ENCODE peak calls at places on chromosomes 11 and 22, in eight cellular contexts. Q is lung, K is cardiac muscle cell, H is neural crest cell, M is stomach, V is breast epithelium, W is transverse colon, U is fibroblast of mammary gland. A is an unnamed sample.

GRCh38 chr22:29128891-29129643 is 56.2 kb downstream of the KREMEN1 start:
- DNase-seq in Q (no peak), K (no peak), H (no peak), M (no peak), V (no peak), W (no peak), U (peak), A (no peak)

GRCh38 chr11:72421351-72421750 is 13.0 kb downstream of the CLPB start:
- DNase-seq in Q (no peak), K (no peak), H (no peak), M (no peak), V (no peak), W (no peak), U (no peak), A (no peak)

GRCh38 chr22:45587638-45588481 is 83.8 kb upstream of the ATXN10 start:
- DNase-seq in Q (no peak), K (no peak), H (no peak), M (no peak), V (no peak), W (no peak), U (peak), A (no peak)

GRCh38 chr11:28383471-28383870 is 275.3 kb downstream of the METTL15 start:
- DNase-seq in Q (no peak), K (no peak), H (no peak), M (no peak), V (no peak), W (no peak), U (peak), A (no peak)

GRCh38 chr11:68146010-68146540 is 24.9 kb upstream of the CHKA start:
- DNase-seq in Q (peak), K (no peak), H (no peak), M (peak), V (peak), W (peak), U (no peak), A (no peak)

GRCh38 chr22:23072911-23073491 is 2.7 kb downstream of the GNAZ start:
- DNase-seq in Q (no peak), K (no peak), H (no peak), M (no peak), V (no peak), W (no peak), U (no peak), A (no peak)

GRCh38 chr11:10666976-10667892 is 26.3 kb downstream of the IRAG1 start:
- DNase-seq in Q (no peak), K (no peak), H (no peak), M (no peak), V (no peak), W (no peak), U (no peak), A (no peak)

GRCh38 chr22:38203090-38203810 is 1.5 kb downstream of the MAFF start:
- DNase-seq in Q (peak), K (peak), H (no peak), M (peak), V (peak), W (peak), U (no peak), A (no peak)

GRCh38 chr11:31757245-31757835 is 53.8 kb downstream of the PAX6 start:
- DNase-seq in Q (no peak), K (peak), H (no peak), M (no peak), V (no peak), W (no peak), U (peak), A (no peak)

GRCh38 chr11:75445315-75445953 is 12.4 kb upstream of the KLHL35 start:
- DNase-seq in Q (peak), K (peak), H (peak), M (peak), V (peak), W (peak), U (peak), A (peak)

GRCh38 chr11:59173080-59173963 is 1.4 kb downstream of the DTX4 start:
- DNase-seq in Q (no peak), K (peak), H (peak), M (peak), V (no peak), W (peak), U (no peak), A (no peak)

GRCh38 chr22:45597460-45598192 is 74.0 kb upstream of the ATXN10 start:
- DNase-seq in Q (no peak), K (peak), H (no peak), M (peak), V (no peak), W (no peak), U (no peak), A (no peak)

GRCh38 chr11:30984827-30985226 is 384.7 kb downstream of the DCDC1 start:
- DNase-seq in Q (no peak), K (no peak), H (no peak), M (no peak), V (no peak), W (no peak), U (peak), A (no peak)

GRCh38 chr11:129739339-129739738 is 76.3 kb upstream of the TMEM45B start:
- DNase-seq in Q (no peak), K (no peak), H (no peak), M (no peak), V (no peak), W (no peak), U (no peak), A (no peak)

GRCh38 chr22:17773606-17774205 is 563 bp downstream of the BID start:
- DNase-seq in Q (no peak), K (peak), H (peak), M (peak), V (no peak), W (peak), U (peak), A (peak)

DNA sequence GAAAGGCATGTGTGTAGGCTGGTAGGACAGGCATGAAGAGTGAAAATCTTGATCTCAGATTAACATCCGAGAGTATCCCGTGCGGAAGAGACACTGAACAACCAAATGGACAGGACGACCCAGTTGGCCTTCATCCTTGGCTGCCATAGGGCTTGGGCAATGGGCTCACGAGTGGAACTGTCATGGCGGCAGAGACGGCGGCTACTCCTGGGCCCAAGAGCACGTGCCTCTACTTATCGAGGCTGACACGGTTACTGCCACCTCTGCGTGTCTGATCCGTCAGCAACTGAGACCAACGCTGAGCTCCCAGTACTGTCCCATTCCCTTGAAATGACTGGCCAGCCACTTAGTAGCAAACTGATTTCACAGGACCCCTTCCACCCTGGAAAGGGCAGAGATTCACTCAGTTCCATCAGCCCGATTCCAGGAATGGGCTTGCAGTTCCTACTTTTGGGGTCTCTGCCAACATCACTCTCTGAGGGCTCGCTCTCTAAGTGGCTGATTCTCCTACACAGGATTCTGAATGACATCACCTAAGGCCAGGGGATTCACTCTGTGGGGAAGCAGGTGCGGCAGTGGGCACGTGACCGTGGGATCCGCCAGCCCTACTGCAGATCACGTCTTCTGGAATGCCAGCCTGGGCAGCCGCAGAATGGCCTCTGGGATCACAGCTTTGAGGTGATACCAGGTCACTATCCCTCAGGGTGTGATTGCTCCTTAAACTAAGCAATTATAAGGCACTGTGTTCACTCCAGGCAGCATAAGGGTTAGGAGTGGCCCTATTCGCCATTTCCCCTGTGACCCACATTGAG is 97.8 kb downstream of the RPS6KA4 start:
- DNase-seq in Q (no peak), K (no peak), H (no peak), M (no peak), V (no peak), W (no peak), U (no peak), A (no peak)
- TF ChIP-seq CTCF in Q (no peak), K (no peak), H (no peak), M (no peak), V (no peak), W (no peak), U (no peak), A (no peak)

DNA sequence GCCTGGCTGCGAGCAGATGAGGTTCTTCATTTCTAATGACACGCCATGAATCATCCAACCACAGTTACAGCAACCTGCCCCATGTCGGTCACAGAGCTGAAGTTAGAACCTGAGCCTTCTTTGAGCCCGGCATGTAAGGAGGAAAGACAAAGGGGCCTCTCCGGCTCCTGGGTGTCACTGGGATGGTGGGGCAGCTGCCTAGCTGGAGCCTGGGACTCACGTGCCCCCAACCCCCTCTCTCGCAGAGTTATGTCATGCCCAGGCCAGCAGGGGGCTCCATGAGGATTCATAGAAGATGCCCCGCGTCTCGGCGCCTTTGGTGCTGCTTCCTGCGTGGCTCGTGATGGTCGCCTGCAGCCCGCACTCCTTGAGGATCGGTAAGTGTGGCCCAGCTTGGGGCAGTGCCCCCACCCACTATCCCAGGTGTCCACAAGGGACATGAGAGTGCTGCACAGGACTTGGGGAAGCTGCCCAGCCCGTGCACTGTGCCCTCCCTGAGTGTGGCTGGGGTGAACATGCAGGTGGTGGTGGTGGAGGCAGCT is 148.5 kb downstream of the GRIK4 start:
- DNase-seq in Q (no peak), K (peak), H (peak), M (peak), V (no peak), W (peak), U (peak), A (peak)
- TF ChIP-seq CTCF in Q (no peak), K (peak), H (peak), M (no peak), V (no peak), W (no peak), U (peak), A (peak)

GRCh38 chr11:5553347-5553746 is 5.0 kb upstream of the OR52H1 start:
- DNase-seq in Q (no peak), K (no peak), H (no peak), M (no peak), V (no peak), W (no peak), U (peak), A (no peak)
- TF ChIP-seq CTCF in Q (no peak), K (peak), H (peak), M (no peak), V (no peak), W (no peak), U (no peak), A (no peak)

GRCh38 chr11:124745270-124745834 is 5.6 kb downstream of the NRGN start:
- DNase-seq in Q (no peak), K (no peak), H (no peak), M (no peak), V (no peak), W (no peak), U (no peak), A (no peak)

GRCh38 chr11:124746621-124747243 is 5.3 kb downstream of the VSIG2 start:
- DNase-seq in Q (peak), K (peak), H (no peak), M (peak), V (peak), W (peak), U (peak), A (peak)

GRCh38 chr11:124747406-124748099 is 4.5 kb downstream of the VSIG2 start:
- DNase-seq in Q (no peak), K (no peak), H (no peak), M (no peak), V (no peak), W (no peak), U (no peak), A (no peak)

GRCh38 chr11:124748100-124748418 is 4.0 kb downstream of the VSIG2 start:
- DNase-seq in Q (no peak), K (no peak), H (no peak), M (no peak), V (no peak), W (no peak), U (no peak), A (no peak)

DNA sequence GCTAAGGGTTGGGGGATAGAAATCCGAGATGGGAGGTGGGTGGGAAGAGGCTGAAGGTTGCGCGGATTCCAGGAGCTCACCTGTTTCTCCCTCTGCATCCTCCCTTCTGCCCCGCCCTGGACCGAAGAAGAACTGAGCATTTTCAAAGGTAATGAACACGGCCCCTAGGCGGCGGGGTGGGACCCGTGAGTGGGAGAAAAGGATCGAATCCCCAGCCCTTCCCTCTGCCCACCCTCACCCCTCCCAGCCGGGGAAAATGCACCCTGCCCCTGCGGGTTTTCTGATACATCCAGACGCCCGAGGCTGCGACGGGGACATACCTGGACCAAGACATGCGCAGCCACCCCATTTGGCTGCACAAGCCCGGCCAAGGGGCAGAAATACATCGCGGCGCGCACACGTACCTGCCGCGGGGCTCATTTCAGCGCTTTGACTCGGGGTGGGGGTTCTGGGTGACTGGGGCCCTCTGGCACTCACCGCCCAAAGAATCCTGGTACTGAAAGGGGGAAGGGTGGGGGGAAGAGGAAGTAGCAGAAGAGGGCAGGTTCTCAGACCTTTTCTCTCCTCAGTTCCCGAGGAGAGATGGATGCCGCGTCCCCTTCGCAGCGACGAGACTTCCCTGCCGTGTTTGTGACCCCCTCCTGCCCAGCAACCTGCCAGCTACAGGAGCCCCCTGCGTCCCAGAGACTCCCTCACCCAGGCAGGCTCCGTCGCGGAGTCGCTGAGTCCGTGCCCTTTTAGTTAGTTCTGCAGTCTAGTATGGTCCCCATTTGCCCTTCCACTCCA is 6.0 kb downstream of the VSIG2 start:
- DNase-seq in Q (no peak), K (no peak), H (no peak), M (no peak), V (no peak), W (peak), U (no peak), A (no peak)
- TF ChIP-seq CTCF in Q (no peak), K (peak), H (peak), M (no peak), V (peak), W (peak), U (peak), A (no peak)

GRCh38 chr11:1953489-1954284 is 6.6 kb downstream of the MRPL23 start:
- DNase-seq in Q (no peak), K (no peak), H (no peak), M (no peak), V (peak), W (no peak), U (no peak), A (no peak)
- TF ChIP-seq CTCF in Q (no peak), K (no peak), H (no peak), M (no peak), V (no peak), W (no peak), U (peak), A (no peak)

GRCh38 chr11:95150977-95151684 is 61.5 kb downstream of the ENDOD1 start:
- DNase-seq in Q (peak), K (peak), H (peak), M (peak), V (peak), W (peak), U (peak), A (peak)
- TF ChIP-seq CTCF in Q (peak), K (peak), H (peak), M (no peak), V (peak), W (peak), U (peak), A (peak)

GRCh38 chr22:35740616-35741015 is 22.9 kb downstream of the APOL5 start:
- DNase-seq in Q (no peak), K (no peak), H (no peak), M (no peak), V (no peak), W (no peak), U (no peak), A (no peak)

GRCh38 chr22:35739076-35739475 is 21.4 kb downstream of the APOL5 start:
- DNase-seq in Q (no peak), K (no peak), H (no peak), M (peak), V (no peak), W (no peak), U (no peak), A (no peak)

GRCh38 chr22:35742342-35743100 is 24.8 kb downstream of the APOL5 start:
- DNase-seq in Q (no peak), K (no peak), H (no peak), M (no peak), V (no peak), W (no peak), U (peak), A (no peak)

GRCh38 chr22:35736701-35737100 is 19.0 kb downstream of the APOL5 start:
- DNase-seq in Q (no peak), K (no peak), H (no peak), M (no peak), V (no peak), W (no peak), U (no peak), A (no peak)

DNA sequence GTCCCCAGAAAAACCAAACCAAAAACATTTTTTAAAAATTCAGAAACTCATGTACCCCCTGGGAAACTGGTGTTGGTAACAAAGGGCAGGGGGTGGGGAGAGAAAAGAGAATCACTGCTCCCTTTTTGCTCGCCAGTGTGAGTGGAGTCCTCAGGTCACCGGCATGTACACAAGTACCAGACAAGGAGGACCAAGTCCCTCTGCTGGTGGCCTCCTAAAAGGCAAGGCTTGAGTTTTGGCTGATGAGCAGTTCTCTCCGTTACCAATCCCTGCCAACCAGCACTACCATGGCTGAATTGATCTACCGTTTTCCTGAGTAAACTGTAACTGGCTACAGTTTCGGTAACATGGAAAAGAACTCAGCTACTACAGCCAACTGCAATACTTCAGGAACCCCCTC is 22.0 kb downstream of the APOL5 start:
- DNase-seq in Q (no peak), K (no peak), H (no peak), M (peak), V (no peak), W (no peak), U (peak), A (no peak)
- TF ChIP-seq CTCF in Q (no peak), K (peak), H (peak), M (no peak), V (no peak), W (no peak), U (peak), A (no peak)

GRCh38 chr11:126411971-126412381 is 56.5 kb downstream of the ST3GAL4 start:
- DNase-seq in Q (no peak), K (peak), H (no peak), M (no peak), V (no peak), W (no peak), U (no peak), A (no peak)
- TF ChIP-seq CTCF in Q (no peak), K (peak), H (peak), M (no peak), V (no peak), W (no peak), U (peak), A (no peak)